ENCODE peak calls at places on chromosome 12, in eight cellular contexts. One of them, this sample, is unnamed. For H3K36me3, the result is how much of the 10 kb centered on the place peaks cover.

GRCh38 chr12:121741743-121742142 is 29.2 kb downstream of the TMEM120B start:
- DNase-seq in small intestine: no peak
- DNase-seq in OCI-LY7: no peak
- DNase-seq in GM23248: no peak
- DNase-seq in ovary: no peak
- DNase-seq in tibial artery: no peak
- DNase-seq in right atrium auricular region: no peak
- DNase-seq in right lobe of liver: no peak
- DNase-seq in this sample: no peak

GRCh38 chr12:100375023-100375737 is 18.3 kb downstream of the SLC17A8 start:
- DNase-seq in small intestine: peak
- DNase-seq in OCI-LY7: no peak
- DNase-seq in GM23248: peak
- DNase-seq in ovary: peak
- DNase-seq in tibial artery: no peak
- DNase-seq in right atrium auricular region: peak
- DNase-seq in right lobe of liver: no peak
- DNase-seq in this sample: no peak

GRCh38 chr12:51678086-51678724 is 87.2 kb downstream of the SCN8A start:
- DNase-seq in small intestine: peak
- DNase-seq in OCI-LY7: peak
- DNase-seq in GM23248: peak
- DNase-seq in ovary: no peak
- DNase-seq in tibial artery: no peak
- DNase-seq in right atrium auricular region: no peak
- DNase-seq in right lobe of liver: peak
- DNase-seq in this sample: no peak

GRCh38 chr12:102480401-102480800 is at the start of gene IGF1:
- DNase-seq in small intestine: no peak
- DNase-seq in OCI-LY7: no peak
- DNase-seq in GM23248: peak
- DNase-seq in ovary: no peak
- DNase-seq in tibial artery: no peak
- DNase-seq in right atrium auricular region: no peak
- DNase-seq in right lobe of liver: no peak
- DNase-seq in this sample: no peak

GRCh38 chr12:116534341-116535121 is 24.6 kb upstream of the MAP1LC3B2 start:
- DNase-seq in small intestine: no peak
- DNase-seq in OCI-LY7: no peak
- DNase-seq in GM23248: peak
- DNase-seq in ovary: no peak
- DNase-seq in tibial artery: no peak
- DNase-seq in right atrium auricular region: no peak
- DNase-seq in right lobe of liver: no peak
- DNase-seq in this sample: peak

GRCh38 chr12:68374315-68374982 is 42.3 kb upstream of the MDM1 start:
- DNase-seq in small intestine: no peak
- DNase-seq in OCI-LY7: no peak
- DNase-seq in GM23248: no peak
- DNase-seq in ovary: no peak
- DNase-seq in tibial artery: no peak
- DNase-seq in right atrium auricular region: no peak
- DNase-seq in right lobe of liver: no peak
- DNase-seq in this sample: no peak

GRCh38 chr12:47052274-47052673 is 27.1 kb upstream of the PCED1B start:
- DNase-seq in small intestine: no peak
- DNase-seq in OCI-LY7: no peak
- DNase-seq in GM23248: no peak
- DNase-seq in ovary: no peak
- DNase-seq in tibial artery: no peak
- DNase-seq in right atrium auricular region: no peak
- DNase-seq in right lobe of liver: no peak
- DNase-seq in this sample: no peak

GRCh38 chr12:89574736-89575208 is 48.9 kb upstream of the POC1B start:
- DNase-seq in small intestine: no peak
- DNase-seq in OCI-LY7: peak
- DNase-seq in GM23248: peak
- DNase-seq in ovary: no peak
- DNase-seq in tibial artery: no peak
- DNase-seq in right atrium auricular region: no peak
- DNase-seq in right lobe of liver: no peak
- DNase-seq in this sample: no peak

GRCh38 chr12:46485853-46486252 is 113.3 kb upstream of the SLC38A2 start:
- DNase-seq in small intestine: no peak
- DNase-seq in OCI-LY7: no peak
- DNase-seq in GM23248: no peak
- DNase-seq in ovary: no peak
- DNase-seq in tibial artery: no peak
- DNase-seq in right atrium auricular region: no peak
- DNase-seq in right lobe of liver: no peak
- DNase-seq in this sample: no peak

GRCh38 chr12:94575024-94575423 is 75.3 kb downstream of the TMCC3 start:
- DNase-seq in small intestine: no peak
- DNase-seq in OCI-LY7: no peak
- DNase-seq in GM23248: no peak
- DNase-seq in ovary: no peak
- DNase-seq in tibial artery: no peak
- DNase-seq in right atrium auricular region: no peak
- DNase-seq in right lobe of liver: no peak
- DNase-seq in this sample: no peak

GRCh38 chr12:116456683-116457082 is 102.5 kb upstream of the MAP1LC3B2 start:
- DNase-seq in small intestine: no peak
- DNase-seq in OCI-LY7: no peak
- DNase-seq in GM23248: peak
- DNase-seq in ovary: peak
- DNase-seq in tibial artery: peak
- DNase-seq in right atrium auricular region: no peak
- DNase-seq in right lobe of liver: no peak
- DNase-seq in this sample: no peak

GRCh38 chr12:124884587-124885438 is 21.1 kb upstream of the SCARB1 start:
- DNase-seq in small intestine: peak
- DNase-seq in OCI-LY7: peak
- DNase-seq in GM23248: no peak
- DNase-seq in ovary: no peak
- DNase-seq in tibial artery: no peak
- DNase-seq in right atrium auricular region: no peak
- DNase-seq in right lobe of liver: no peak
- DNase-seq in this sample: no peak

GRCh38 chr12:27899151-27899661 is 73.3 kb downstream of the PTHLH start:
- DNase-seq in small intestine: no peak
- DNase-seq in OCI-LY7: no peak
- DNase-seq in GM23248: peak
- DNase-seq in ovary: no peak
- DNase-seq in tibial artery: no peak
- DNase-seq in right atrium auricular region: no peak
- DNase-seq in right lobe of liver: no peak
- DNase-seq in this sample: no peak

GRCh38 chr12:89693639-89694202 is 14.9 kb downstream of the ATP2B1 start:
- DNase-seq in small intestine: no peak
- DNase-seq in OCI-LY7: no peak
- DNase-seq in GM23248: no peak
- DNase-seq in ovary: no peak
- DNase-seq in tibial artery: no peak
- DNase-seq in right atrium auricular region: no peak
- DNase-seq in right lobe of liver: no peak
- DNase-seq in this sample: no peak

GRCh38 chr12:121443193-121443829 is 43.4 kb downstream of the RNF34 start:
- DNase-seq in small intestine: peak
- DNase-seq in OCI-LY7: peak
- DNase-seq in GM23248: peak
- DNase-seq in ovary: peak
- DNase-seq in tibial artery: peak
- DNase-seq in right atrium auricular region: peak
- DNase-seq in right lobe of liver: peak
- DNase-seq in this sample: peak

GRCh38 chr12:30533518-30533917 is 162.2 kb downstream of the IPO8 start:
- DNase-seq in small intestine: no peak
- DNase-seq in OCI-LY7: no peak
- DNase-seq in GM23248: peak
- DNase-seq in ovary: no peak
- DNase-seq in tibial artery: no peak
- DNase-seq in right atrium auricular region: no peak
- DNase-seq in right lobe of liver: no peak
- DNase-seq in this sample: no peak

GRCh38 chr12:111488798-111489197 is 83.1 kb downstream of the SH2B3 start:
- DNase-seq in small intestine: no peak
- DNase-seq in OCI-LY7: no peak
- DNase-seq in GM23248: no peak
- DNase-seq in ovary: no peak
- DNase-seq in tibial artery: no peak
- DNase-seq in right atrium auricular region: no peak
- DNase-seq in right lobe of liver: no peak
- DNase-seq in this sample: no peak
- H3K36me3 ChIP-seq in small intestine: under half
- H3K36me3 ChIP-seq in OCI-LY7: half or more
- H3K36me3 ChIP-seq in GM23248: half or more
- H3K36me3 ChIP-seq in ovary: under half
- H3K36me3 ChIP-seq in tibial artery: half or more
- H3K36me3 ChIP-seq in right atrium auricular region: half or more
- H3K36me3 ChIP-seq in right lobe of liver: under half
- H3K36me3 ChIP-seq in this sample: under half

GRCh38 chr12:50566066-50566465 is 61.3 kb downstream of the DIP2B start:
- DNase-seq in small intestine: no peak
- DNase-seq in OCI-LY7: no peak
- DNase-seq in GM23248: no peak
- DNase-seq in ovary: no peak
- DNase-seq in tibial artery: no peak
- DNase-seq in right atrium auricular region: no peak
- DNase-seq in right lobe of liver: no peak
- DNase-seq in this sample: no peak

GRCh38 chr12:50563434-50563787 is 58.6 kb downstream of the DIP2B start:
- DNase-seq in small intestine: no peak
- DNase-seq in OCI-LY7: no peak
- DNase-seq in GM23248: no peak
- DNase-seq in ovary: no peak
- DNase-seq in tibial artery: no peak
- DNase-seq in right atrium auricular region: no peak
- DNase-seq in right lobe of liver: no peak
- DNase-seq in this sample: no peak

GRCh38 chr12:50562485-50563433 is 58.0 kb downstream of the DIP2B start:
- DNase-seq in small intestine: no peak
- DNase-seq in OCI-LY7: no peak
- DNase-seq in GM23248: no peak
- DNase-seq in ovary: no peak
- DNase-seq in tibial artery: no peak
- DNase-seq in right atrium auricular region: no peak
- DNase-seq in right lobe of liver: no peak
- DNase-seq in this sample: no peak

GRCh38 chr12:50564948-50565297 is 60.1 kb downstream of the DIP2B start:
- DNase-seq in small intestine: no peak
- DNase-seq in OCI-LY7: no peak
- DNase-seq in GM23248: no peak
- DNase-seq in ovary: no peak
- DNase-seq in tibial artery: no peak
- DNase-seq in right atrium auricular region: no peak
- DNase-seq in right lobe of liver: no peak
- DNase-seq in this sample: no peak

DNA sequence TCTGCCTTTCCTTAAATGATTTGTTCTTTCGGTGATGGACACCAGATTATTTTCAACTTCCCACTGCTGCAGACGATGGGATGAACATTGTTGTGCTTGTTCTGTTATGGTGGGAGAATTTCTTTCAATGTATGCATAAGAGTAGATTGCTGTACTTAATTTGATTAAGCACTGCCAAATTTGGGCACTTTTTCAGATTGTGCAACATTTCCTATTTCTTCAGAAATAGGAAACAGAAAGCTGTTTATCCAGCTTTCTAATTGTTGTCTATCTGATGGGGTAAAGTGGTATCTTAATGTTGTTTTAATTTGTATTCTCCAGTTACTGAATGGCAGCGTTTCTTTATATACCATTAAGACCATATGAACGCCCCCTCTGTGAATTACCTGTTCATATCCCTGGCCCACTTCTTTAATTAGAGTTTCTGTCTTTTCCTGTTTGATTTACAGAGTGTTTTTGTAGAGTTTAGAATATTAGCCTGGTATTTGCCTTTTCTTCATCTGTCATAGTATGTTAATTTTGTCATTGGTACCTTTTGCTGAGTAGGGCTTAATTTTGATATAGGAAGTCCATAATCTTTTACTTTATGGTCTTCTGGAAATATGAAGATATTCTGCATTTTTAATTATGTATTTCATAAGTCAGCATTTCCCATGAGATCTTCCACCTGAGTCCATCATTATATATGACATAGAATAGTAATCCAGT is 59.6 kb downstream of the DIP2B start:
- DNase-seq in small intestine: no peak
- DNase-seq in OCI-LY7: no peak
- DNase-seq in GM23248: peak
- DNase-seq in ovary: no peak
- DNase-seq in tibial artery: no peak
- DNase-seq in right atrium auricular region: no peak
- DNase-seq in right lobe of liver: no peak
- DNase-seq in this sample: no peak
- H3K27ac ChIP-seq in small intestine: no peak
- H3K27ac ChIP-seq in OCI-LY7: no peak
- H3K27ac ChIP-seq in GM23248: no peak
- H3K27ac ChIP-seq in ovary: no peak
- H3K27ac ChIP-seq in tibial artery: no peak
- H3K27ac ChIP-seq in right atrium auricular region: no peak
- H3K27ac ChIP-seq in right lobe of liver: peak
- H3K27ac ChIP-seq in this sample: peak

DNA sequence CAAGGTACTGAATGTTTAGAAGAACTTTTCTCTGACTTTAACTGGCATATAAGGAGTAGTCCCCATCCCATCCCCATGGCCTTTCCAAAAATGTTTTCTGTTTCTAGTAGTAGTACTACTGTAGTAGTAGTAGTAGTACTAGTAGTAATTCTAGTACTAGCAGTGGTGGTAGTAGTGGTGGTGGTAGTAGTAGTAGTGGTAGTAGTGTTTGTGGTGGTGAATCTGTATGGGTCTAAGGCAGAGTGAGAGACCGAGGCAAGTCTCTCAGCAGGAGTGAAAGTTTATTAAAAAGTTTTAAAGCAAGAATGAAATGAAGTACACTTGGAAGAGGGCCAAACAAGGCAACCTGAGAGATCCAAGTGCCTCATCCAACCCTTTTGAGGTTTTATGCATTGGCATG is 58.6 kb downstream of the FOXN4 start:
- DNase-seq in small intestine: no peak
- DNase-seq in OCI-LY7: no peak
- DNase-seq in GM23248: no peak
- DNase-seq in ovary: no peak
- DNase-seq in tibial artery: no peak
- DNase-seq in right atrium auricular region: no peak
- DNase-seq in right lobe of liver: no peak
- DNase-seq in this sample: no peak
- H3K36me3 ChIP-seq in small intestine: under half
- H3K36me3 ChIP-seq in OCI-LY7: under half
- H3K36me3 ChIP-seq in GM23248: under half
- H3K36me3 ChIP-seq in ovary: under half
- H3K36me3 ChIP-seq in tibial artery: half or more
- H3K36me3 ChIP-seq in right atrium auricular region: half or more
- H3K36me3 ChIP-seq in right lobe of liver: under half
- H3K36me3 ChIP-seq in this sample: under half

DNA sequence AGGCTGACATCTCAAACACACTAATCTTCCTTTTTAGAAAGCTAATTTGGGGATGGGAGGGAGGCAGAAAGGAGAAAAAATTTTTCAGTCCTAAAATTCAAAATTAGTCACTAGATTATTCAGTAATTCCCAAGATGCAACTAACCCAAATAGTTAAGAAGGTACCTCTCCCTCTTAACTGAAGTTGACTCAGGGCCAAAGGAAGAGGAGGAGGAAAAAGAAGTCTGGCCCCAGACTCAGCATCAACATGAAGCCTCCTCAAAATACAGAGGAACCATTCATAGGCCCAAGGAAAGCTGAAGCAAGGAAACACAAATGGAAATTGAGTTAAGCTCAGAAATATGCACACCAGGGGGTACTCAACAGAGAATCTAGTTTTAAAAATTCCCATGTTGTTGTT is 21.6 kb downstream of the CBX5 start:
- DNase-seq in small intestine: no peak
- DNase-seq in OCI-LY7: no peak
- DNase-seq in GM23248: peak
- DNase-seq in ovary: no peak
- DNase-seq in tibial artery: no peak
- DNase-seq in right atrium auricular region: no peak
- DNase-seq in right lobe of liver: no peak
- DNase-seq in this sample: no peak
- H3K27ac ChIP-seq in small intestine: peak
- H3K27ac ChIP-seq in OCI-LY7: peak
- H3K27ac ChIP-seq in GM23248: peak
- H3K27ac ChIP-seq in ovary: peak
- H3K27ac ChIP-seq in tibial artery: peak
- H3K27ac ChIP-seq in right atrium auricular region: peak
- H3K27ac ChIP-seq in right lobe of liver: no peak
- H3K27ac ChIP-seq in this sample: peak